ENCODE peak calls at places on chromosomes 5 and 9, in six cellular contexts. A is C1 segment of cervical spinal cord, D is bronchial epithelial cell, S is iPS-NIHi11, W is globus pallidus, Y is M059J. L is an unnamed sample.
A peak's percentile ranks its signal among the peaks of the same experiment; 100 is the strongest.

GRCh38 chr5:173490681-173491080 is 125.8 kb downstream of the BOD1 start:
- DNase-seq in A (no peak), D (no peak), S (no peak), W (no peak), Y (no peak), L (no peak)

GRCh38 chr5:57664700-57665099 is 182.1 kb upstream of the ACTBL2 start:
- DNase-seq in A (no peak), D (peak; percentile 5), S (no peak), W (no peak), Y (no peak), L (no peak)

GRCh38 chr5:39197556-39197955 is 21.8 kb downstream of the FYB1 start:
- DNase-seq in A (no peak), D (peak; percentile 29), S (no peak), W (no peak), Y (peak; percentile 30), L (no peak)

GRCh38 chr9:75111019-75111622 is 22.8 kb downstream of the OSTF1 start:
- DNase-seq in A (no peak), D (peak; percentile 88), S (no peak), W (no peak), Y (no peak), L (no peak)

GRCh38 chr5:136064510-136064909 is 35.7 kb downstream of the TGFBI start:
- DNase-seq in A (no peak), D (no peak), S (no peak), W (no peak), Y (peak; percentile 27), L (no peak)

GRCh38 chr5:147666419-147666818 is 116.1 kb downstream of the JAKMIP2 start:
- DNase-seq in A (no peak), D (no peak), S (no peak), W (no peak), Y (no peak), L (no peak)

GRCh38 chr5:149922950-149923349 is 21.6 kb downstream of the PDE6A start:
- DNase-seq in A (no peak), D (no peak), S (no peak), W (no peak), Y (no peak), L (no peak)

GRCh38 chr9:92180669-92181181 is 65.5 kb upstream of the SPTLC1 start:
- DNase-seq in A (no peak), D (peak; percentile 22), S (no peak), W (no peak), Y (peak; percentile 80), L (no peak)

GRCh38 chr5:135024956-135025729 is 8.9 kb downstream of the PITX1 start:
- DNase-seq in A (no peak), D (peak; percentile 97), S (no peak), W (no peak), Y (peak; percentile 33), L (no peak)

GRCh38 chr5:139787568-139788293 is 7.9 kb upstream of the PSD2 start:
- DNase-seq in A (peak; percentile 44), D (peak; percentile 52), S (peak; percentile 97), W (peak; percentile 91), Y (peak; percentile 68), L (peak; percentile 94)

GRCh38 chr5:169873642-169874041 is 106.7 kb downstream of the INSYN2B start:
- DNase-seq in A (no peak), D (no peak), S (peak; percentile 15), W (peak; percentile 71), Y (no peak), L (peak; percentile 40)

GRCh38 chr9:69027355-69028097 is 8.0 kb upstream of the FXN start:
- DNase-seq in A (no peak), D (peak; percentile 56), S (peak; percentile 68), W (peak; percentile 40), Y (peak; percentile 59), L (peak; percentile 45)

GRCh38 chr9:130208600-130209347 is 36.6 kb downstream of the NCS1 start:
- DNase-seq in A (no peak), D (no peak), S (no peak), W (no peak), Y (no peak), L (no peak)

GRCh38 chr9:27572566-27572917 is 739 bp downstream of the C9orf72 start:
- DNase-seq in A (no peak), D (peak; percentile 78), S (peak; percentile 53), W (peak; percentile 71), Y (peak; percentile 58), L (peak; percentile 62)

L was measured in midbrain.